ENCODE peak calls at places on chromosomes 7 and 10, in nine cellular contexts. V, S, P, I, Z, T, L, W and H are unnamed samples.

GRCh38 chr10:91552706-91553105 is 80.2 kb downstream of the PPP1R3C start:
- DNase-seq in S (peak), L (no peak), V (no peak), I (no peak), W (peak), P (no peak), Z (no peak), T (no peak), H (peak)

GRCh38 chr7:88789480-88790064 is 6.0 kb downstream of the TEX47 start:
- DNase-seq in Z (no peak), T (no peak), I (no peak), P (no peak), S (peak), L (no peak), W (peak), V (peak), H (no peak)

GRCh38 chr10:53314856-53315255 is 542.3 kb upstream of the MBL2 start:
- DNase-seq in Z (no peak), L (no peak), V (no peak), P (no peak), I (no peak), T (no peak), W (no peak), S (peak), H (no peak)

GRCh38 chr10:124743188-124744046 is 761 bp downstream of the FAM53B start:
- DNase-seq in W (no peak), V (peak), L (no peak), P (no peak), S (no peak), T (no peak), Z (no peak), I (no peak), H (peak)

GRCh38 chr10:24430591-24430990 is 221.7 kb downstream of the KIAA1217 start:
- DNase-seq in P (no peak), Z (no peak), I (no peak), L (no peak), V (no peak), W (no peak), T (no peak), S (no peak), H (no peak)

GRCh38 chr10:46299531-46300366 is 13.0 kb downstream of the ANTXRL start:
- DNase-seq in Z (peak), T (no peak), W (no peak), V (no peak), P (peak), L (no peak), S (no peak), I (no peak), H (no peak)

GRCh38 chr10:61836888-61837747 is 64.4 kb upstream of the ARID5B start:
- DNase-seq in Z (no peak), T (no peak), S (no peak), L (no peak), P (no peak), W (peak), I (no peak), V (no peak), H (no peak)

GRCh38 chr10:90871279-90871760 is 454 bp upstream of the RPP30 start:
- DNase-seq in P (peak), Z (no peak), W (no peak), S (peak), I (peak), V (peak), L (no peak), T (peak), H (no peak)

GRCh38 chr7:116582806-116583444 is 58.1 kb downstream of the CAV1 start:
- DNase-seq in P (no peak), V (no peak), L (no peak), Z (no peak), S (no peak), T (no peak), I (no peak), W (no peak), H (no peak)

DNA sequence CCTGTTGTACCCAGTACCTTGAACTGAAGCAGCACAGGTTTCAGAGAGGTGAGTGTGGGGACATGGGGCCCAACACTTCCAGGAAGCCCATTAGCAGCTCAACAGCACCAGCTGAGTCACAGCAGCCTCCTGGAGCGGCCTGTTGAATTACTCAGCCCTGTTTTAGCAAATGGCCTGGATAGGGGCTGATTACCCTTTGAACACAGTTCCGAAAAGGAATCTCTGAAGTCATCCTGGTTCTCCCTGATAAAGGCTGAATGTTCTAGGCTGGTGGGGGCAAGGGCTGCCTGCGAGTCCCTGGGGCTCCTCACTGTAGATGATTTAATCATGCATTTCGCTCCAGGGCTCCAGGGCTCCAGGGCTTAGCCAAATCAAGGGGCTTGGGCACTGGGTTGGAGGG is 287.5 kb downstream of the GRID1 start:
- DNase-seq in V (no peak), Z (no peak), W (peak), P (no peak), I (no peak), L (no peak), T (no peak), S (no peak), H (peak)
- TF ChIP-seq POLR2AphosphoS5 in V (no peak), Z (no peak), W (peak), P (no peak), I (no peak), L (no peak), T (no peak), S (no peak), H (no peak)

DNA sequence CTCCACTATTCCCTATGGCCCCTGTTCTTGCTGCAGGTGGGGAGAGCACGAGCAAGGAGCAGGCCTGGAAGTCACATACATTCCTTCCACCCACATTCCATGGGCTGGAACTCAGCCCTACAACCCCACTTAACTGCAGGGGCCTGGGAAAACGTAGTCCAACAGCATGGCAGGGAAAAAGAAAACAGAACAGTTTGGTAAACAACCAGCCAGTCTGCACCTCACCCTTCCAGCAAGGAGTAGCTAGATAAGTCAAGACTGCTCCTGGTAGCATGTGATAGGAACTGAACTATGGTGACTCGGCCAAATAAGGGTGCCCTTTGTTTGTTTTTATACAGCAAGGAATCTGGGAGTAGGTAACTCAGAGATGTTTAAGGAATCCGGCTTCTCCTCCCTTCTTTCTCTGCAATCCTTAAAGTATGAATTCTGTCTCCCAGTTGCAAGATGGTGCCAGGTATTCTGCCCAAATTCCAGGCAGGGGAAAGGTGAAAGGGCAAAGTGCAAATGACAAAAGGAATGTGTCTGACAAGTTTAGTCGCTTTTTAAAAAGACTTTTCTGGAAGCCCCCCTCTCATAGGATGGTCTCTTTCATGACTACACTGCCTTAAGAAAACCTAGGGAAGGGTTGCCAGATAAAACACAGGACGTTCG is 311.7 kb upstream of the NEBL start:
- DNase-seq in I (no peak), Z (no peak), P (no peak), W (no peak), V (no peak), L (no peak), S (no peak), T (no peak), H (no peak)
- TF ChIP-seq POLR2AphosphoS5 in I (no peak), Z (no peak), P (no peak), W (no peak), V (no peak), L (no peak), S (no peak), T (no peak), H (no peak)

GRCh38 chr7:124411796-124412195 is 353.8 kb downstream of the GPR37 start:
- DNase-seq in I (no peak), Z (no peak), W (no peak), L (no peak), V (no peak), S (no peak), T (no peak), P (peak), H (no peak)
- TF ChIP-seq POLR2AphosphoS5 in I (no peak), Z (no peak), W (no peak), L (no peak), V (no peak), S (no peak), T (no peak), P (no peak), H (no peak)

DNA sequence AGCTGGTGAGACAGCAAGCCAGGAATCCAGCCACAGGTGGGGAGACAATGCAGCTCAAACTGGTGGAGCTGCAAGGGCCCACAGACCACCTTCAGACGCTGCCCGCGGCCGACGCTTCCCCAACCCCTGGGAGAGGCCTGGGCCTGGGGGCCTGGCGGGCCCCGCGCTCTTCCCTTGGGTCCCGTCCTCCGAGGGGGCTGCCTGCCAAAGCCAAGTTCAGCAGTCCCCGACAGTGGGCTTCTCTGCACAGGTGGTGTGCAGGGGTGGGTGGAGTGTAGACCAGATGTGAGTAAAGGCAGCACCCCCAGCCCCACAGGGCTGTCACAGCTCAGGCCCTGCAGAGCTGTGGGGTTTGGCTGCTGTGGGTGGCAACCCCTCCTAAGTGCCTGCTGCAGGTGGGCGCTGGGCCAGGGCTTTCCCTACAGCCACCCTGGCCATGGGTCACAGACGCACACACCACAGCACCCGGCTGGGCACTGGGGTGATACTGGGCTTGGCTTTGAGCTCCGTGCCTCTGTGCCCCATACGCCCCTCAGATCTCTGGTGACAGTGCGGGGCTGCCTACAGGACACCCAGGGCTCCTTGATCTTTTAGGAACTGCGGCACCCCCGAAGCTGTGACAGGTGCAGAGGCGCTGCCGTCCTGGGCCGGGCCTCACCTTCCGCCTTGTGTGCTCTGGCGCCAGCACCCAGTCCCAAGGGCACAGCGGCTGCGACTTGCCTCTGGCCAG is 20.5 kb downstream of the BNIP3 start:
- DNase-seq in S (no peak), W (no peak), Z (no peak), P (no peak), L (no peak), T (no peak), I (no peak), V (peak), H (no peak)
- TF ChIP-seq POLR2AphosphoS5 in S (no peak), W (no peak), Z (no peak), P (no peak), L (no peak), T (no peak), I (no peak), V (no peak), H (no peak)

DNA sequence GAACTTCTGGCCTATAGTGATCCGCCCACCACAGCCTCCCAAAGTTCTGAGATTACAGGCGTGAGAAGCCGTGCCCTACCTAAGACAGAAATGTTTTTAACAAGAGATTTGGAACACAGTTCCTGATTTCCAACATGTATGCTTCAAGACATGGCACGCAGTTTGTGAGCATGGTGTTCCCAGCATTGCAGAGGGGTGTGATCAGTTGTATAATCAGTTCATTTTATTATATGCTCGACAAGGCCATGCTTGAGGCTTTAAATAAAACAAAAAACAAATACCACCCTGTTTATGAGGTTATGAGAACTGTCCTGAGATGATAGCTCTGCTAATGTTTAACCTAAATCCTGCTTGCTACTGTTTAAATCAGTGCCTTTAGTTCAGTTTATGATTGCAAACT is 60.2 kb downstream of the TASOR2 start:
- DNase-seq in L (no peak), T (no peak), P (peak), V (no peak), W (no peak), I (no peak), S (no peak), Z (no peak), H (no peak)
- TF ChIP-seq POLR2AphosphoS5 in L (no peak), T (no peak), P (peak), V (no peak), W (no peak), I (no peak), S (no peak), Z (no peak), H (no peak)